ENCODE peak calls at places on chromosomes 12 and 14, in ten cellular contexts. F is NCI-H748 treated with DMSO at 0.1 percent for 48 hours, V is NCI-H1092, Y is adipocyte, R is fibroblast of lung, B is substantia nigra, E is Calu3, S is heart right ventricle, W is left ventricle myocardium inferior, U is lower leg skin. K is an unnamed sample.
A peak's percentile ranks its signal among the peaks of the same experiment; 100 is the strongest.

GRCh38 chr14:74836251-74836957 is 39.5 kb downstream of the PROX2 start:
- DNase-seq in F (no peak), V (no peak), Y (peak; percentile 66), R (peak; percentile 53), B (no peak), E (no peak), S (no peak), W (no peak), U (no peak), K (no peak)

GRCh38 chr12:241266-241665 is 21.4 kb downstream of the SLC6A13 start:
- DNase-seq in F (no peak), V (no peak), Y (no peak), R (no peak), B (no peak), E (no peak), S (no peak), W (no peak), U (no peak), K (no peak)

GRCh38 chr14:34994668-34995067 is 11.9 kb downstream of the SRP54 start:
- DNase-seq in F (no peak), V (no peak), Y (no peak), R (no peak), B (no peak), E (no peak), S (no peak), W (no peak), U (no peak), K (no peak)

GRCh38 chr12:53941750-53942149 is 3.1 kb downstream of the HOXC13 start:
- DNase-seq in F (no peak), V (no peak), Y (no peak), R (no peak), B (no peak), E (no peak), S (no peak), W (no peak), U (no peak), K (no peak)

GRCh38 chr12:27807063-27807703 is 27.1 kb upstream of the MANSC4 start:
- DNase-seq in F (no peak), V (no peak), Y (no peak), R (no peak), B (no peak), E (no peak), S (no peak), W (no peak), U (no peak), K (no peak)

GRCh38 chr12:52628111-52628507 is 9.8 kb upstream of the KRT73 start:
- DNase-seq in F (no peak), V (no peak), Y (no peak), R (no peak), B (no peak), E (no peak), S (no peak), W (no peak), U (no peak), K (no peak)

GRCh38 chr14:67710209-67710608 is 8.5 kb downstream of the RDH12 start:
- DNase-seq in F (no peak), V (no peak), Y (no peak), R (no peak), B (no peak), E (no peak), S (no peak), W (no peak), U (no peak), K (no peak)

GRCh38 chr12:4441355-4442330 is 4.0 kb downstream of the FGF6 start:
- DNase-seq in F (peak; percentile 17), V (peak; percentile 67), Y (no peak), R (no peak), B (no peak), E (no peak), S (no peak), W (no peak), U (peak; percentile 7), K (no peak)

GRCh38 chr14:66643344-66643743 is 135.4 kb downstream of the GPHN start:
- DNase-seq in F (no peak), V (no peak), Y (peak; percentile 9), R (peak; percentile 32), B (no peak), E (no peak), S (no peak), W (no peak), U (no peak), K (no peak)

GRCh38 chr12:1845010-1845409 is 24.6 kb downstream of the LRTM2 start:
- DNase-seq in F (no peak), V (no peak), Y (no peak), R (no peak), B (no peak), E (no peak), S (no peak), W (no peak), U (no peak), K (no peak)

GRCh38 chr14:67680941-67681340 is 6.5 kb upstream of the VTI1B start:
- DNase-seq in F (no peak), V (no peak), Y (no peak), R (no peak), B (no peak), E (no peak), S (no peak), W (no peak), U (no peak), K (no peak)

GRCh38 chr12:5586201-5586600 is 154.3 kb downstream of the NTF3 start:
- DNase-seq in F (no peak), V (no peak), Y (peak; percentile 48), R (peak; percentile 52), B (no peak), E (no peak), S (no peak), W (no peak), U (no peak), K (peak; percentile 89)

GRCh38 chr14:68619805-68620574 is 172.9 kb downstream of the ZFP36L1 start:
- DNase-seq in F (no peak), V (no peak), Y (no peak), R (peak; percentile 63), B (no peak), E (no peak), S (no peak), W (peak; percentile 50), U (no peak), K (no peak)

GRCh38 chr14:93133476-93133875 is 17.8 kb upstream of the ITPK1 start:
- DNase-seq in F (no peak), V (no peak), Y (peak; percentile 98), R (no peak), B (no peak), E (no peak), S (no peak), W (no peak), U (peak; percentile 49), K (no peak)

GRCh38 chr12:78330131-78330530 is 499.4 kb downstream of the NAV3 start:
- DNase-seq in F (no peak), V (no peak), Y (no peak), R (no peak), B (no peak), E (no peak), S (no peak), W (no peak), U (no peak), K (no peak)

GRCh38 chr12:53063708-53064612 is 14.1 kb downstream of the TNS2 start:
- DNase-seq in F (no peak), V (no peak), Y (peak; percentile 72), R (no peak), B (no peak), E (no peak), S (peak; percentile 47), W (peak; percentile 60), U (peak; percentile 67), K (no peak)

GRCh38 chr12:119314290-119314689 is 20.2 kb upstream of the CCDC60 start:
- DNase-seq in F (no peak), V (no peak), Y (no peak), R (no peak), B (no peak), E (no peak), S (no peak), W (no peak), U (no peak), K (no peak)

GRCh38 chr14:24605435-24606190 is 3.9 kb downstream of the GZMH start:
- DNase-seq in F (no peak), V (peak; percentile 10), Y (peak; percentile 4), R (no peak), B (no peak), E (peak; percentile 61), S (peak; percentile 19), W (no peak), U (no peak), K (peak; percentile 26)

GRCh38 chr12:33555128-33555527 is 115.5 kb upstream of the SYT10 start:
- DNase-seq in F (no peak), V (no peak), Y (no peak), R (no peak), B (no peak), E (no peak), S (no peak), W (no peak), U (no peak), K (no peak)

K was measured in lung microvascular endothelial cell.